ENCODE peak calls at places on chromosomes 3 and 15, in nine cellular contexts. U is psoas muscle, A is neural progenitor cell, Z is lung, G is BE2C, B is ovary, O is choroid plexus epithelial cell, R is tibial nerve, T is AG10803. V is an unnamed sample.

GRCh38 chr3:115022835-115023398 is 124.2 kb downstream of the ZBTB20 start:
- DNase-seq in U (no peak), A (no peak), Z (no peak), G (no peak), B (no peak), O (no peak), R (no peak), T (no peak), V (no peak)

GRCh38 chr3:157263027-157263426 is 103.1 kb upstream of the CCNL1 start:
- DNase-seq in U (no peak), A (no peak), Z (no peak), G (no peak), B (no peak), O (peak), R (no peak), T (peak), V (no peak)

GRCh38 chr15:101303408-101303807 is 8.4 kb upstream of the SNRPA1 start:
- DNase-seq in U (no peak), A (no peak), Z (no peak), G (no peak), B (no peak), O (no peak), R (no peak), T (no peak), V (no peak)

GRCh38 chr15:41957021-41957897 is 15.1 kb downstream of the EHD4 start:
- DNase-seq in U (no peak), A (no peak), Z (no peak), G (no peak), B (no peak), O (no peak), R (no peak), T (no peak), V (peak)

GRCh38 chr3:5972586-5972985 is 785.1 kb downstream of the EDEM1 start:
- DNase-seq in U (no peak), A (no peak), Z (no peak), G (no peak), B (no peak), O (no peak), R (no peak), T (no peak), V (no peak)

GRCh38 chr3:129745253-129745652 is 138.8 kb upstream of the PLXND1 start:
- DNase-seq in U (no peak), A (no peak), Z (no peak), G (no peak), B (peak), O (peak), R (no peak), T (peak), V (no peak)

GRCh38 chr3:41265011-41265545 is 65.8 kb downstream of the CTNNB1 start:
- DNase-seq in U (no peak), A (no peak), Z (no peak), G (no peak), B (no peak), O (peak), R (no peak), T (peak), V (no peak)

GRCh38 chr3:51717947-51718346 is 11.1 kb downstream of the GRM2 start:
- DNase-seq in U (no peak), A (no peak), Z (no peak), G (no peak), B (no peak), O (no peak), R (no peak), T (no peak), V (no peak)

GRCh38 chr3:52349131-52349530 is 33.0 kb downstream of the DNAH1 start:
- DNase-seq in U (peak), A (no peak), Z (no peak), G (no peak), B (no peak), O (no peak), R (no peak), T (no peak), V (no peak)

GRCh38 chr15:31106495-31107300 is 5.2 kb upstream of the TRPM1 start:
- DNase-seq in U (no peak), A (no peak), Z (peak), G (no peak), B (no peak), O (no peak), R (no peak), T (peak), V (no peak)

GRCh38 chr15:32036972-32037371 is 6.7 kb downstream of the CHRNA7 start:
- DNase-seq in U (no peak), A (no peak), Z (no peak), G (no peak), B (no peak), O (no peak), R (no peak), T (no peak), V (no peak)

GRCh38 chr15:42591238-42591936 is 16.0 kb downstream of the STARD9 start:
- DNase-seq in U (no peak), A (no peak), Z (no peak), G (no peak), B (no peak), O (peak), R (no peak), T (peak), V (no peak)

GRCh38 chr15:90232941-90233700 is 620 bp downstream of the CIB1 start:
- DNase-seq in U (peak), A (peak), Z (peak), G (peak), B (no peak), O (peak), R (peak), T (peak), V (peak)

GRCh38 chr3:164737174-164737573 is 341.1 kb downstream of the SI start:
- DNase-seq in U (no peak), A (no peak), Z (no peak), G (no peak), B (no peak), O (no peak), R (no peak), T (no peak), V (no peak)

GRCh38 chr3:177852408-177852807 is 655.1 kb upstream of the TBL1XR1 start:
- DNase-seq in U (no peak), A (no peak), Z (no peak), G (no peak), B (no peak), O (peak), R (no peak), T (no peak), V (no peak)

GRCh38 chr15:36330598-36330997 is 248.8 kb upstream of the CDIN1 start:
- DNase-seq in U (no peak), A (no peak), Z (no peak), G (no peak), B (no peak), O (no peak), R (no peak), T (no peak), V (no peak)

GRCh38 chr3:174333640-174334039 is 525.5 kb upstream of the NAALADL2 start:
- DNase-seq in U (no peak), A (no peak), Z (no peak), G (no peak), B (no peak), O (no peak), R (no peak), T (no peak), V (no peak)

GRCh38 chr3:52788890-52789745 is 5.5 kb upstream of the ITIH3 start:
- DNase-seq in U (peak), A (no peak), Z (no peak), G (no peak), B (no peak), O (no peak), R (no peak), T (no peak), V (no peak)

GRCh38 chr3:158109804-158110657 is at the start of gene RSRC1:
- DNase-seq in U (peak), A (peak), Z (peak), G (peak), B (peak), O (peak), R (peak), T (peak), V (peak)

GRCh38 chr15:82936966-82937647 is 15.4 kb downstream of the HOMER2 start:
- DNase-seq in U (peak), A (no peak), Z (no peak), G (no peak), B (no peak), O (no peak), R (no peak), T (peak), V (no peak)

GRCh38 chr15:66842710-66843441 is 140.8 kb downstream of the SMAD6 start:
- DNase-seq in U (peak), A (peak), Z (peak), G (peak), B (peak), O (peak), R (peak), T (peak), V (no peak)

GRCh38 chr15:72783563-72784232 is at the start of gene ADPGK:
- DNase-seq in U (peak), A (peak), Z (peak), G (peak), B (peak), O (peak), R (peak), T (peak), V (peak)
- H3K4me3 ChIP-seq in U (peak), A (peak), Z (peak), G (peak), B (peak), O (peak), R (peak), T (peak), V (peak)

DNA sequence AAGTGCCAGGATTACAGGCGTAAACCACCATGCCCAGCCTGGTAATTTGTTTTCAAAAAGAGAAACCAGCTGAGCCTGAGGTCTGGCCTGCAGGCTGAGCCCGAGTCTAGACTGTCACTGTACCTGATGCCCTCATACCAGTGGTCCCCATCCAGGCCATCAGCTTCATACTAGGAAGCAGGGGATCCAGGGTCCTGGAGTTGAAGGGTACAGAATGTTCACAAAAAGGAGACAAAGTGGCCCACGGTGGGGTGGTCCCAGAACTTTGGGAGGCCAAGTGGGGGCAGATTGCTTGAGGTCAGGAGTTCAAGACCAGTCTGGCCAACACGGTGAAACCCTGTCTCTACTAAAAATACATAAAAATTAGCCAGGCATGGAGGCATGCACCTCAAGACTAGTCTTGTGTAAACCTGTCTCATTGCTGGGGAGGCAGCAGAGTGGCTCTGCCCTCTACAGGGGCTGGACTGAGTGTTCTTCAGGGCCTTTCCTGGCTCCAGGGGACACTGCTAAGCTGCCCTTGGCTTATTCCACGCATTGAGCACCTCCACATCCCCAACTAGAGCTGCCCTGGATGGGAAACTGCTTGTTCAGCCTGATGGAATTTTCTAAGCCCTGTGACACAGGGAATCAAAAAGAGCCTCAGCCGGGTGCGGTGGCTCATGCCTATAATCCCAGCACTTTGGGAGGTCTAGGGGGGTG is 7.9 kb upstream of the HHATL start:
- DNase-seq in U (peak), A (no peak), Z (no peak), G (no peak), B (peak), O (no peak), R (no peak), T (no peak), V (no peak)
- TF ChIP-seq CTCF in U (no peak), A (no peak), Z (no peak), G (no peak), B (no peak), O (no peak), R (no peak), T (no peak), V (no peak)

GRCh38 chr15:34754171-34754580 is 622 bp downstream of the GJD2 start:
- DNase-seq in U (no peak), A (peak), Z (no peak), G (peak), B (no peak), O (no peak), R (no peak), T (no peak), V (no peak)

GRCh38 chr15:34755419-34755773 is 598 bp upstream of the GJD2 start:
- DNase-seq in U (no peak), A (no peak), Z (no peak), G (no peak), B (no peak), O (no peak), R (no peak), T (no peak), V (no peak)

GRCh38 chr15:34757262-34757661 is 2.5 kb upstream of the GJD2 start:
- DNase-seq in U (no peak), A (no peak), Z (no peak), G (no peak), B (no peak), O (no peak), R (no peak), T (no peak), V (no peak)

GRCh38 chr15:34753236-34753894 is 1.4 kb downstream of the GJD2 start:
- DNase-seq in U (no peak), A (peak), Z (no peak), G (no peak), B (no peak), O (peak), R (no peak), T (peak), V (no peak)

GRCh38 chr15:34754674-34755418 is at the start of gene GJD2:
- DNase-seq in U (no peak), A (peak), Z (no peak), G (peak), B (no peak), O (no peak), R (no peak), T (no peak), V (no peak)
- H3K4me3 ChIP-seq in U (peak), A (peak), Z (no peak), G (peak), B (peak), O (no peak), R (peak), T (no peak), V (no peak)

GRCh38 chr3:1252061-1252430 is 159.2 kb downstream of the CNTN6 start:
- DNase-seq in U (no peak), A (no peak), Z (no peak), G (no peak), B (no peak), O (no peak), R (no peak), T (no peak), V (no peak)

DNA sequence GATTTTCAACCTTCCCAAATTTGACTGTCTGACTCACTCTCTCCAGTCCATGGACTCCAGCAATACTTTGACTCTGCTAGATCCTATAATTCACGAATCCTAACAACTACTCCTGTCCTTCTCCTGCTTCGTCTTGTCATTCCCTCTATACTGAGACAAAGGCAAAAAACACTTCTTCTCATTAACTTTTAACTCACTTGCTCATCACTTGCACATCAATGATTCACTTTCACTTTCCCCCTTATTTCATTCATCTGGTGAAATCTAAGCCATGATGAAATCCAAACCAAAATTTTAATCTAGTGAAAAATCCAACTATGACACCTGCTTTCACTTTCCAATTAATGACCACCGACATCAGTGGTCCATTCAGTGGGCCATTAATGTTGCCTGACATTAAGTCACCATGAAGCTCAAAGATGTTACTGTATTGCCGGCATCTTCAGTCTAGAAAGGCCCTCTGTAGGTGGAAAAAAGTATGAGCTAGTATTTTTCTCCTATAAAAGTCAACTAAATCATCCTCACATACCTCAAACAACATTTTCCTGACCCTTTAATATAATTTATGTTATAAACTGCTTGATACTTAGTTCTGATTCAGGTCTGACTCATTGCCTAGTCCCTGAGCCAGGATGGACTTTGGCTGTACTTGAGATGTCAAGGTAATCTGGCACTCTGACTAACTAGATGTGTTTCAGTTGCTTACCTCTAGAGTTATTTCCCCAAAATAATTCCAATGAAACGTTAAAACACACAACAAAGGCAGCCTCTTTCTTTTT is 158.6 kb downstream of the CNTN6 start:
- DNase-seq in U (no peak), A (no peak), Z (no peak), G (no peak), B (no peak), O (peak), R (no peak), T (no peak), V (no peak)
- TF ChIP-seq CTCF in U (no peak), A (peak), Z (no peak), G (peak), B (no peak), O (no peak), R (no peak), T (peak), V (no peak)

GRCh38 chr3:12508316-12508715 is 24.0 kb downstream of the TSEN2 start:
- DNase-seq in U (no peak), A (no peak), Z (no peak), G (no peak), B (peak), O (peak), R (peak), T (peak), V (no peak)
- H3K4me3 ChIP-seq in U (no peak), A (no peak), Z (no peak), G (no peak), B (no peak), O (peak), R (no peak), T (peak), V (no peak)

V was measured in GM12865.